ENCODE peak calls at places on chromosomes 16 and 17, in eight cellular contexts. P, J, U, G, I, S, C and R are unnamed samples.
A peak's percentile ranks its signal among the peaks of the same experiment; 100 is the strongest.

GRCh38 chr16:47047804-47048203 is 74.3 kb upstream of the DNAJA2 start:
- DNase-seq in P (no peak), J (no peak), U (no peak), G (no peak), I (no peak), S (no peak), C (no peak), R (no peak)

GRCh38 chr16:56841233-56841632 is 23.8 kb upstream of the SLC12A3 start:
- DNase-seq in P (no peak), J (no peak), U (no peak), G (no peak), I (no peak), S (peak; percentile 78), C (peak; percentile 61), R (no peak)

GRCh38 chr17:80774146-80774545 is 217.5 kb upstream of the CHMP6 start:
- DNase-seq in P (peak; percentile 76), J (no peak), U (no peak), G (no peak), I (no peak), S (no peak), C (no peak), R (no peak)

GRCh38 chr17:80270836-80271235 is 10.2 kb downstream of the RNF213 start:
- DNase-seq in P (no peak), J (no peak), U (no peak), G (no peak), I (peak; percentile 37), S (no peak), C (no peak), R (no peak)

GRCh38 chr17:75344664-75345063 is 55.4 kb upstream of the SLC25A19 start:
- DNase-seq in P (no peak), J (no peak), U (no peak), G (peak; percentile 47), I (no peak), S (no peak), C (no peak), R (no peak)

GRCh38 chr16:1729026-1729425 is 23.0 kb downstream of the MAPK8IP3 start:
- DNase-seq in P (no peak), J (no peak), U (no peak), G (no peak), I (no peak), S (no peak), C (no peak), R (no peak)

GRCh38 chr17:48351916-48352332 is 78.1 kb downstream of the SKAP1 start:
- DNase-seq in P (peak; percentile 52), J (peak; percentile 40), U (no peak), G (no peak), I (no peak), S (peak; percentile 59), C (peak; percentile 71), R (no peak)

GRCh38 chr17:3004150-3004801 is 59.1 kb downstream of the OR1D5 start:
- DNase-seq in P (peak; percentile 96), J (peak; percentile 92), U (peak; percentile 46), G (peak; percentile 38), I (no peak), S (peak; percentile 91), C (peak; percentile 94), R (peak; percentile 100)

GRCh38 chr17:41537614-41537954 is 9.5 kb upstream of the KRT19 start:
- DNase-seq in P (no peak), J (no peak), U (no peak), G (no peak), I (no peak), S (no peak), C (no peak), R (no peak)

GRCh38 chr17:75088902-75089417 is 1.2 kb downstream of the SLC16A5 start:
- DNase-seq in P (no peak), J (peak; percentile 63), U (no peak), G (no peak), I (no peak), S (peak; percentile 44), C (peak; percentile 39), R (no peak)

GRCh38 chr16:89023621-89024511 is 46.9 kb upstream of the CBFA2T3 start:
- DNase-seq in P (no peak), J (no peak), U (no peak), G (no peak), I (no peak), S (no peak), C (no peak), R (no peak)

GRCh38 chr17:67434061-67434525 is 57.0 kb downstream of the PITPNC1 start:
- DNase-seq in P (no peak), J (no peak), U (peak; percentile 36), G (peak; percentile 52), I (no peak), S (no peak), C (no peak), R (peak; percentile 4)

GRCh38 chr17:81712468-81713003 is 452 bp downstream of the SLC25A10 start:
- DNase-seq in P (no peak), J (peak; percentile 38), U (no peak), G (no peak), I (peak; percentile 44), S (peak; percentile 22), C (no peak), R (peak; percentile 52)

GRCh38 chr16:10736926-10737625 is 6.6 kb upstream of the NUBP1 start:
- DNase-seq in P (peak; percentile 71), J (peak; percentile 71), U (peak; percentile 60), G (peak; percentile 66), I (peak; percentile 62), S (peak; percentile 61), C (peak; percentile 56), R (peak; percentile 60)

GRCh38 chr16:81652798-81653505 is 126.1 kb upstream of the PLCG2 start:
- DNase-seq in P (peak; percentile 96), J (no peak), U (no peak), G (no peak), I (no peak), S (no peak), C (no peak), R (no peak)

GRCh38 chr16:8998114-8998513 is 34.4 kb upstream of the USP7 start:
- DNase-seq in P (no peak), J (no peak), U (no peak), G (no peak), I (no peak), S (peak; percentile 76), C (peak; percentile 16), R (no peak)

GRCh38 chr17:65167581-65167980 is 30.4 kb downstream of the RGS9 start:
- DNase-seq in P (no peak), J (no peak), U (no peak), G (no peak), I (no peak), S (no peak), C (no peak), R (no peak)